ENCODE peak calls at places on chromosomes 3 and 15, in ten cellular contexts. One of them, this sample, is unnamed.
A peak's percentile ranks its signal among the peaks of the same experiment; 100 is the strongest.

GRCh38 chr15:101441706-101442105 is 47.8 kb downstream of the PCSK6 start:
- DNase-seq in prostate gland: no peak
- DNase-seq in HepG2: no peak
- DNase-seq in mammary epithelial cell: no peak
- DNase-seq in PC-3: no peak
- DNase-seq in psoas muscle: no peak
- DNase-seq in lung: no peak
- DNase-seq in H9: no peak
- DNase-seq in ovary: no peak
- DNase-seq in right lobe of liver: no peak
- DNase-seq in this sample: no peak

GRCh38 chr3:11312139-11312538 is 39.9 kb downstream of the ATG7 start:
- DNase-seq in prostate gland: no peak
- DNase-seq in ovary: no peak
- DNase-seq in lung: no peak
- DNase-seq in H9: no peak
- DNase-seq in HepG2: no peak
- DNase-seq in right lobe of liver: no peak
- DNase-seq in PC-3: no peak
- DNase-seq in psoas muscle: no peak
- DNase-seq in mammary epithelial cell: no peak
- DNase-seq in this sample: no peak

GRCh38 chr3:113660901-113661300 is 35.5 kb downstream of the USF3 start:
- DNase-seq in HepG2: no peak
- DNase-seq in PC-3: no peak
- DNase-seq in lung: no peak
- DNase-seq in psoas muscle: peak; percentile 62
- DNase-seq in ovary: no peak
- DNase-seq in prostate gland: no peak
- DNase-seq in H9: no peak
- DNase-seq in mammary epithelial cell: no peak
- DNase-seq in right lobe of liver: peak; percentile 23
- DNase-seq in this sample: no peak

GRCh38 chr3:126438746-126439145 is 36.9 kb downstream of the ZXDC start:
- DNase-seq in prostate gland: no peak
- DNase-seq in right lobe of liver: no peak
- DNase-seq in HepG2: no peak
- DNase-seq in lung: no peak
- DNase-seq in ovary: peak; percentile 7
- DNase-seq in mammary epithelial cell: no peak
- DNase-seq in PC-3: no peak
- DNase-seq in H9: peak; percentile 18
- DNase-seq in psoas muscle: no peak
- DNase-seq in this sample: no peak

GRCh38 chr3:154421067-154421466 is 8.9 kb downstream of the GPR149 start:
- DNase-seq in H9: peak; percentile 23
- DNase-seq in HepG2: no peak
- DNase-seq in PC-3: peak; percentile 41
- DNase-seq in prostate gland: no peak
- DNase-seq in ovary: no peak
- DNase-seq in right lobe of liver: no peak
- DNase-seq in psoas muscle: no peak
- DNase-seq in mammary epithelial cell: no peak
- DNase-seq in lung: no peak
- DNase-seq in this sample: peak; percentile 2

GRCh38 chr3:161253711-161254110 is 32.6 kb downstream of the NMD3 start:
- DNase-seq in H9: no peak
- DNase-seq in mammary epithelial cell: no peak
- DNase-seq in lung: no peak
- DNase-seq in prostate gland: no peak
- DNase-seq in PC-3: no peak
- DNase-seq in ovary: no peak
- DNase-seq in psoas muscle: no peak
- DNase-seq in right lobe of liver: no peak
- DNase-seq in HepG2: no peak
- DNase-seq in this sample: no peak

GRCh38 chr3:181610083-181610972 is 101.4 kb upstream of the SOX2 start:
- DNase-seq in right lobe of liver: no peak
- DNase-seq in H9: no peak
- DNase-seq in mammary epithelial cell: no peak
- DNase-seq in HepG2: no peak
- DNase-seq in prostate gland: no peak
- DNase-seq in lung: no peak
- DNase-seq in PC-3: no peak
- DNase-seq in psoas muscle: no peak
- DNase-seq in ovary: no peak
- DNase-seq in this sample: no peak

GRCh38 chr15:80619677-80620076 is 75.4 kb upstream of the ABHD17C start:
- DNase-seq in prostate gland: no peak
- DNase-seq in ovary: no peak
- DNase-seq in PC-3: peak; percentile 13
- DNase-seq in H9: no peak
- DNase-seq in right lobe of liver: no peak
- DNase-seq in lung: no peak
- DNase-seq in mammary epithelial cell: peak; percentile 24
- DNase-seq in psoas muscle: no peak
- DNase-seq in HepG2: peak; percentile 13
- DNase-seq in this sample: no peak

GRCh38 chr15:66825731-66826130 is 123.7 kb downstream of the SMAD6 start:
- DNase-seq in psoas muscle: no peak
- DNase-seq in PC-3: no peak
- DNase-seq in mammary epithelial cell: no peak
- DNase-seq in lung: no peak
- DNase-seq in right lobe of liver: no peak
- DNase-seq in HepG2: no peak
- DNase-seq in H9: no peak
- DNase-seq in prostate gland: no peak
- DNase-seq in ovary: no peak
- DNase-seq in this sample: no peak

GRCh38 chr15:71532994-71533393 is 277.4 kb upstream of the NR2E3 start:
- DNase-seq in psoas muscle: no peak
- DNase-seq in right lobe of liver: no peak
- DNase-seq in mammary epithelial cell: peak; percentile 63
- DNase-seq in PC-3: peak; percentile 82
- DNase-seq in prostate gland: no peak
- DNase-seq in H9: peak; percentile 41
- DNase-seq in HepG2: peak; percentile 5
- DNase-seq in ovary: no peak
- DNase-seq in lung: no peak
- DNase-seq in this sample: peak; percentile 15

GRCh38 chr3:114179575-114179974 is 723 bp upstream of the DRD3 start:
- DNase-seq in H9: peak; percentile 52
- DNase-seq in lung: no peak
- DNase-seq in mammary epithelial cell: peak; percentile 42
- DNase-seq in ovary: no peak
- DNase-seq in prostate gland: no peak
- DNase-seq in PC-3: peak; percentile 43
- DNase-seq in right lobe of liver: no peak
- DNase-seq in psoas muscle: no peak
- DNase-seq in HepG2: peak; percentile 18
- DNase-seq in this sample: peak; percentile 49

GRCh38 chr15:31485911-31486461 is 159.4 kb downstream of the KLF13 start:
- DNase-seq in PC-3: no peak
- DNase-seq in right lobe of liver: no peak
- DNase-seq in prostate gland: no peak
- DNase-seq in lung: no peak
- DNase-seq in mammary epithelial cell: no peak
- DNase-seq in H9: peak; percentile 20
- DNase-seq in psoas muscle: no peak
- DNase-seq in ovary: peak; percentile 9
- DNase-seq in HepG2: no peak
- DNase-seq in this sample: no peak

GRCh38 chr3:188205992-188206416 is 52.0 kb downstream of the LPP start:
- DNase-seq in prostate gland: no peak
- DNase-seq in lung: no peak
- DNase-seq in ovary: no peak
- DNase-seq in psoas muscle: no peak
- DNase-seq in right lobe of liver: peak; percentile 71
- DNase-seq in mammary epithelial cell: no peak
- DNase-seq in HepG2: peak; percentile 81
- DNase-seq in PC-3: no peak
- DNase-seq in H9: peak; percentile 57
- DNase-seq in this sample: no peak

GRCh38 chr3:113746955-113747718 is at the start of gene ATP6V1A:
- DNase-seq in prostate gland: peak; percentile 69
- DNase-seq in lung: peak; percentile 73
- DNase-seq in right lobe of liver: peak; percentile 80
- DNase-seq in psoas muscle: peak; percentile 82
- DNase-seq in HepG2: peak; percentile 11
- DNase-seq in PC-3: peak; percentile 18
- DNase-seq in H9: peak; percentile 88
- DNase-seq in ovary: no peak
- DNase-seq in mammary epithelial cell: no peak
- DNase-seq in this sample: no peak

GRCh38 chr3:154955907-154956533 is 124.1 kb upstream of the MME start:
- DNase-seq in mammary epithelial cell: no peak
- DNase-seq in right lobe of liver: no peak
- DNase-seq in ovary: no peak
- DNase-seq in psoas muscle: no peak
- DNase-seq in PC-3: no peak
- DNase-seq in lung: no peak
- DNase-seq in HepG2: no peak
- DNase-seq in prostate gland: no peak
- DNase-seq in H9: no peak
- DNase-seq in this sample: no peak

DNA sequence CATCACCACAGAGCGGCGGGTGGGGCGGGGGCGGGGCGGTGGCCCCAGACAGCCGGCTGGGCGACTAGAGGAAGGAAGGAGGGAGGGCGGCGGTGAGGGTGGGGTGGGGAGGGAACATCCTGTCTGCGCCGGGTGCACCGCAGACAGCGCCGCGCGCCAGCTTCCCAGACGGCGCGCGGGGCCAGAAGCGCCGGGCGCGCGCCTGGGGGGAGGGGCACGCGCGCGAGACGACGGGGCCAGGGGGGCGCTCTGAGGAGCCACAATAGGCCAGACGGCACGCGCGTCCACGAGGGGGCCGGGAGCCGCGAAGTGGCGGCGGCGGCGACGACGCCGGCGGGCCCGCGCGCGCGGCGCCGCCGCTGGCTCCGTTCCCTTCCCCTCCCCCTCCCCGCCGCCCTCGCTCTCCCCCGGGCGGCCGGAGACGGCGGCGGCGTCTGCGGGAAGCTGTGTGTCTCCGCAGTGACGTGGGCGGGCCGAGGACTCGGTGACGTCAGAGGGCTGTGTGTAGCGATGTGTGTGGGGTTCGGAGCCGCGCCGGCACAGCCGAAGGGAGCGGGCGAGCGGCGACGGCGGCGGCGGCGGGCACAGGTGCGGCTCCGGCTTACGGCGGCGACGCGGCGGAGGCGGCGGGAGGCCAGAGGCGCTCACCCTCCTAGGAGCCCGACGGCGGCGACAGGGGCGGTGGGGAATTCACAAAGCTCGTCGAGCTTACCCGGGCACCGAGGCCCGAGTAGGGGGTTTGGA is at the start of gene SKIL:
- DNase-seq in HepG2: peak; percentile 82
- DNase-seq in H9: peak; percentile 92
- DNase-seq in ovary: peak; percentile 97
- DNase-seq in right lobe of liver: peak; percentile 98
- DNase-seq in prostate gland: peak; percentile 97
- DNase-seq in lung: peak; percentile 98
- DNase-seq in psoas muscle: peak; percentile 99
- DNase-seq in PC-3: peak; percentile 94
- DNase-seq in mammary epithelial cell: peak; percentile 95
- DNase-seq in this sample: peak; percentile 96
- TF ChIP-seq CTCF in HepG2: peak; percentile 18
- TF ChIP-seq CTCF in H9: no peak
- TF ChIP-seq CTCF in ovary: peak; percentile 27
- TF ChIP-seq CTCF in right lobe of liver: no peak
- TF ChIP-seq CTCF in prostate gland: no peak
- TF ChIP-seq CTCF in lung: no peak
- TF ChIP-seq CTCF in psoas muscle: peak; percentile 31
- TF ChIP-seq CTCF in PC-3: no peak
- TF ChIP-seq CTCF in mammary epithelial cell: no peak
- TF ChIP-seq CTCF in this sample: no peak

GRCh38 chr15:44157679-44158078 is 37.4 kb downstream of the FRMD5 start:
- DNase-seq in right lobe of liver: no peak
- DNase-seq in prostate gland: no peak
- DNase-seq in lung: no peak
- DNase-seq in psoas muscle: no peak
- DNase-seq in HepG2: peak; percentile 76
- DNase-seq in PC-3: peak; percentile 97
- DNase-seq in mammary epithelial cell: peak; percentile 85
- DNase-seq in H9: no peak
- DNase-seq in ovary: no peak
- DNase-seq in this sample: peak; percentile 76
- H3K27ac ChIP-seq in right lobe of liver: no peak overlapping the region
- H3K27ac ChIP-seq in prostate gland: no peak overlapping the region
- H3K27ac ChIP-seq in lung: no peak overlapping the region
- H3K27ac ChIP-seq in psoas muscle: no peak overlapping the region
- H3K27ac ChIP-seq in HepG2: no peak overlapping the region
- H3K27ac ChIP-seq in PC-3: peak overlapping the region; percentile 93
- H3K27ac ChIP-seq in mammary epithelial cell: peak overlapping the region; percentile 57
- H3K27ac ChIP-seq in H9: no peak overlapping the region
- H3K27ac ChIP-seq in ovary: no peak overlapping the region
- H3K27ac ChIP-seq in this sample: peak overlapping the region; percentile 93

GRCh38 chr3:50121416-50122032 is 32.8 kb downstream of the RBM5 start:
- DNase-seq in mammary epithelial cell: peak; percentile 60
- DNase-seq in ovary: peak; percentile 78
- DNase-seq in right lobe of liver: peak; percentile 73
- DNase-seq in PC-3: peak; percentile 88
- DNase-seq in prostate gland: peak; percentile 75
- DNase-seq in HepG2: peak; percentile 70
- DNase-seq in H9: peak; percentile 84
- DNase-seq in lung: peak; percentile 76
- DNase-seq in psoas muscle: peak; percentile 88
- DNase-seq in this sample: peak; percentile 47
- TF ChIP-seq CTCF in mammary epithelial cell: peak; percentile 74
- TF ChIP-seq CTCF in ovary: peak; percentile 72
- TF ChIP-seq CTCF in right lobe of liver: peak; percentile 79
- TF ChIP-seq CTCF in PC-3: peak; percentile 94
- TF ChIP-seq CTCF in prostate gland: peak; percentile 92
- TF ChIP-seq CTCF in HepG2: peak; percentile 95
- TF ChIP-seq CTCF in H9: peak; percentile 96
- TF ChIP-seq CTCF in lung: peak; percentile 64
- TF ChIP-seq CTCF in psoas muscle: peak; percentile 87
- TF ChIP-seq CTCF in this sample: peak; percentile 84

DNA sequence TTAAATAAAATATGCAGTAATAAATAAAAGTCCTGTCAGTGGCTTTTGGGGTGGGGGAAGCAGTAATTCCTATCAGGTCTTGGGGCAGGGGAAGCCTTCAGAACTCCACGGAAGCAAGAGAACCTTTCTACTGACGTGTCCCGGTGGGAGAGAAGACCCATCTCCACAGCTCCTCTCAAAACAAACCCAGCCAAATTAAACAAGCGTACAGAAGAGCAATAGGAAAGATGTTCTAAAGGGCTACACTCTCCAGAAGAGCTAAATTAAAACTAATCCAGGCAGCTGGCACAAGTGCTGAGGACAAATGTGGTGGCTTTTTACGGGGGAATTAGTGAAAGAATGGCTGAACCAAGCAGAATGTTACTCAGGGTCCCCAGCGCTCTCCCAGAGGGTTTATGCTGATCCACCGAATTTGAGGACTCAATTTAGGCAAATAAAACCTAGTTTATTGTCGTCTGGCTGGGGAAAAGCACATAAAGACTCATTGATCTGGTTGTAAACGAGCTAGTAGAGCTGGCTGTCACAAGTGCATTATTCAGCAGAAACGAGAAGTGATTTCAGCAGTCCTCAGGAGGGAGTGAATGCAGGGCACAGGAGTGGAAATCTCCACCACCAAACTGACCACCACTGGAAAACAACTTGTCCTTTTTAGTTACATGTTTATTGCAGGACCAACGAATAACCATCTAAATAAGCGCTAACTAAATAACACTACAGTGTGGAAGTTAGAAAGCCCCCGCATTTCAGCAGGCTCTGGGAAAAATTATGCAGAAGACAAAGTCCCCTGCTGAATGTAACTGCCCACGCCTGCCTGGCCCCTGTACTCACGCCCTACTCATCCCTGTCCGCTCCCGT is 13.5 kb downstream of the BFSP2 start:
- DNase-seq in psoas muscle: no peak
- DNase-seq in mammary epithelial cell: no peak
- DNase-seq in H9: no peak
- DNase-seq in prostate gland: no peak
- DNase-seq in lung: no peak
- DNase-seq in PC-3: no peak
- DNase-seq in HepG2: no peak
- DNase-seq in ovary: no peak
- DNase-seq in right lobe of liver: no peak
- DNase-seq in this sample: no peak
- H3K27ac ChIP-seq in psoas muscle: no peak overlapping the region
- H3K27ac ChIP-seq in mammary epithelial cell: no peak overlapping the region
- H3K27ac ChIP-seq in H9: no peak overlapping the region
- H3K27ac ChIP-seq in prostate gland: no peak overlapping the region
- H3K27ac ChIP-seq in lung: no peak overlapping the region
- H3K27ac ChIP-seq in PC-3: no peak overlapping the region
- H3K27ac ChIP-seq in HepG2: no peak overlapping the region
- H3K27ac ChIP-seq in ovary: no peak overlapping the region
- H3K27ac ChIP-seq in right lobe of liver: no peak overlapping the region
- H3K27ac ChIP-seq in this sample: peak overlapping the region; percentile 3